ENCODE peak calls at places on chromosomes 13 and 19, in seven cellular contexts. One of them, this sample, is unnamed.

GRCh38 chr19:5057860-5058259 is 88.9 kb downstream of the KDM4B start:
- DNase-seq in left ventricle myocardium inferior: no peak
- DNase-seq in A549: peak; percentile 42
- DNase-seq in heart left ventricle: no peak
- DNase-seq in breast epithelium: no peak
- DNase-seq in mammary epithelial cell: peak; percentile 12
- DNase-seq in right lobe of liver: no peak
- DNase-seq in this sample: no peak

GRCh38 chr19:14002571-14003278 is 3.4 kb downstream of the RFX1 start:
- DNase-seq in left ventricle myocardium inferior: peak; percentile 9
- DNase-seq in A549: no peak
- DNase-seq in heart left ventricle: peak; percentile 20
- DNase-seq in breast epithelium: no peak
- DNase-seq in mammary epithelial cell: no peak
- DNase-seq in right lobe of liver: no peak
- DNase-seq in this sample: no peak

GRCh38 chr13:88751994-88752393 is 1080.8 kb downstream of the SLITRK5 start:
- DNase-seq in left ventricle myocardium inferior: no peak
- DNase-seq in A549: no peak
- DNase-seq in heart left ventricle: no peak
- DNase-seq in breast epithelium: no peak
- DNase-seq in mammary epithelial cell: no peak
- DNase-seq in right lobe of liver: no peak
- DNase-seq in this sample: no peak

GRCh38 chr13:56515441-56515840 is 625.3 kb upstream of the PRR20A start:
- DNase-seq in left ventricle myocardium inferior: no peak
- DNase-seq in A549: no peak
- DNase-seq in heart left ventricle: no peak
- DNase-seq in breast epithelium: no peak
- DNase-seq in mammary epithelial cell: peak; percentile 31
- DNase-seq in right lobe of liver: no peak
- DNase-seq in this sample: no peak

GRCh38 chr13:21228738-21229137 is 52.3 kb downstream of the MRPL57 start:
- DNase-seq in left ventricle myocardium inferior: no peak
- DNase-seq in A549: no peak
- DNase-seq in heart left ventricle: no peak
- DNase-seq in breast epithelium: no peak
- DNase-seq in mammary epithelial cell: no peak
- DNase-seq in right lobe of liver: no peak
- DNase-seq in this sample: no peak

GRCh38 chr19:18520848-18521691 is 800 bp downstream of the ELL start:
- DNase-seq in left ventricle myocardium inferior: peak; percentile 41
- DNase-seq in A549: no peak
- DNase-seq in heart left ventricle: peak; percentile 58
- DNase-seq in breast epithelium: no peak
- DNase-seq in mammary epithelial cell: no peak
- DNase-seq in right lobe of liver: peak; percentile 59
- DNase-seq in this sample: peak; percentile 66

GRCh38 chr13:100796463-100796862 is 121.9 kb upstream of the TMTC4 start:
- DNase-seq in left ventricle myocardium inferior: no peak
- DNase-seq in A549: no peak
- DNase-seq in heart left ventricle: no peak
- DNase-seq in breast epithelium: no peak
- DNase-seq in mammary epithelial cell: no peak
- DNase-seq in right lobe of liver: no peak
- DNase-seq in this sample: no peak

GRCh38 chr19:524062-524674 is 7.4 kb upstream of the CDC34 start:
- DNase-seq in left ventricle myocardium inferior: peak; percentile 38
- DNase-seq in A549: no peak
- DNase-seq in heart left ventricle: peak; percentile 58
- DNase-seq in breast epithelium: no peak
- DNase-seq in mammary epithelial cell: no peak
- DNase-seq in right lobe of liver: peak; percentile 23
- DNase-seq in this sample: no peak

GRCh38 chr13:26964278-26965057 is 203.9 kb upstream of the GPR12 start:
- DNase-seq in left ventricle myocardium inferior: no peak
- DNase-seq in A549: no peak
- DNase-seq in heart left ventricle: peak; percentile 62
- DNase-seq in breast epithelium: no peak
- DNase-seq in mammary epithelial cell: no peak
- DNase-seq in right lobe of liver: peak; percentile 67
- DNase-seq in this sample: no peak

GRCh38 chr13:30038884-30039283 is 188.5 kb upstream of the UBL3 start:
- DNase-seq in left ventricle myocardium inferior: no peak
- DNase-seq in A549: no peak
- DNase-seq in heart left ventricle: no peak
- DNase-seq in breast epithelium: no peak
- DNase-seq in mammary epithelial cell: no peak
- DNase-seq in right lobe of liver: no peak
- DNase-seq in this sample: no peak

GRCh38 chr13:40063278-40063698 is 407.8 kb downstream of the COG6 start:
- DNase-seq in left ventricle myocardium inferior: peak; percentile 17
- DNase-seq in A549: no peak
- DNase-seq in heart left ventricle: no peak
- DNase-seq in breast epithelium: peak; percentile 68
- DNase-seq in mammary epithelial cell: no peak
- DNase-seq in right lobe of liver: no peak
- DNase-seq in this sample: no peak

GRCh38 chr13:59906413-59907027 is 257.2 kb downstream of the DIAPH3 start:
- DNase-seq in left ventricle myocardium inferior: no peak
- DNase-seq in A549: peak; percentile 9
- DNase-seq in heart left ventricle: no peak
- DNase-seq in breast epithelium: no peak
- DNase-seq in mammary epithelial cell: no peak
- DNase-seq in right lobe of liver: no peak
- DNase-seq in this sample: no peak

GRCh38 chr13:102631198-102631597 is 34.4 kb downstream of the TPP2 start:
- DNase-seq in left ventricle myocardium inferior: no peak
- DNase-seq in A549: no peak
- DNase-seq in heart left ventricle: no peak
- DNase-seq in breast epithelium: no peak
- DNase-seq in mammary epithelial cell: no peak
- DNase-seq in right lobe of liver: no peak
- DNase-seq in this sample: no peak

GRCh38 chr13:110444226-110444653 is 117.3 kb downstream of the RAB20 start:
- DNase-seq in left ventricle myocardium inferior: peak; percentile 31
- DNase-seq in A549: no peak
- DNase-seq in heart left ventricle: no peak
- DNase-seq in breast epithelium: no peak
- DNase-seq in mammary epithelial cell: peak; percentile 54
- DNase-seq in right lobe of liver: no peak
- DNase-seq in this sample: peak; percentile 38

GRCh38 chr13:109945206-109945960 is 159.0 kb upstream of the IRS2 start:
- DNase-seq in left ventricle myocardium inferior: no peak
- DNase-seq in A549: peak; percentile 4
- DNase-seq in heart left ventricle: no peak
- DNase-seq in breast epithelium: no peak
- DNase-seq in mammary epithelial cell: peak; percentile 96
- DNase-seq in right lobe of liver: no peak
- DNase-seq in this sample: no peak

DNA sequence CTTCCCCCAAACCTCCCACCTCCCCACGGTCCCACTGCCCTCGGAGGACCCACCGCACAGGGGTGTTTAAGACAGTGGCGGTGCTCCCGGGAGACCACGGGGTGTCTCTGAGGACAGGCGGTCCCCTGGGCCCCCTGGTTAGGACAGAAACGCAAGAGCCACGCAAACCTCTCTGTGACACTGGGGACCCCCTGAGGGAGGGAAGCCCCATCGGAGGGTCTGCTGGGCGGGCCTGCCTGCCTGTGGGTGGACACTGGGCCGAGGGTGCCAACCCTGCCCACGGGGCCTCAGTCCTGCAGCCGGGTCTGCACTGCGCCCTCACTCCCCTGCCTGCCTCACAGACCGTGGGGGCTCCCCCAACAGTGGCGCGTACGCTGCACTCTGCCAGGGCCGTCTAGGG is 17.5 kb downstream of the MCF2L start:
- DNase-seq in left ventricle myocardium inferior: no peak
- DNase-seq in A549: no peak
- DNase-seq in heart left ventricle: no peak
- DNase-seq in breast epithelium: no peak
- DNase-seq in mammary epithelial cell: no peak
- DNase-seq in right lobe of liver: no peak
- DNase-seq in this sample: no peak
- H3K4me1 ChIP-seq in left ventricle myocardium inferior: peaks cover 84% of the 10 kb centered on the region
- H3K4me1 ChIP-seq in A549: no peaks in the 10 kb centered on the region
- H3K4me1 ChIP-seq in heart left ventricle: peaks cover 69% of the 10 kb centered on the region
- H3K4me1 ChIP-seq in breast epithelium: no peaks in the 10 kb centered on the region
- H3K4me1 ChIP-seq in mammary epithelial cell: no peaks in the 10 kb centered on the region
- H3K4me1 ChIP-seq in right lobe of liver: no peaks in the 10 kb centered on the region
- H3K4me1 ChIP-seq in this sample: no peaks in the 10 kb centered on the region

GRCh38 chr19:58128041-58128685 is 22.4 kb downstream of the ZNF329 start:
- DNase-seq in left ventricle myocardium inferior: no peak
- DNase-seq in A549: peak; percentile 32
- DNase-seq in heart left ventricle: no peak
- DNase-seq in breast epithelium: no peak
- DNase-seq in mammary epithelial cell: no peak
- DNase-seq in right lobe of liver: no peak
- DNase-seq in this sample: no peak

GRCh38 chr19:58134244-58134643 is 16.3 kb downstream of the ZNF329 start:
- DNase-seq in left ventricle myocardium inferior: no peak
- DNase-seq in A549: no peak
- DNase-seq in heart left ventricle: no peak
- DNase-seq in breast epithelium: no peak
- DNase-seq in mammary epithelial cell: no peak
- DNase-seq in right lobe of liver: no peak
- DNase-seq in this sample: no peak

GRCh38 chr19:58123354-58123753 is 25.3 kb upstream of the ZSCAN18 start:
- DNase-seq in left ventricle myocardium inferior: no peak
- DNase-seq in A549: no peak
- DNase-seq in heart left ventricle: no peak
- DNase-seq in breast epithelium: no peak
- DNase-seq in mammary epithelial cell: no peak
- DNase-seq in right lobe of liver: no peak
- DNase-seq in this sample: no peak

GRCh38 chr19:58129284-58129683 is 21.3 kb downstream of the ZNF329 start:
- DNase-seq in left ventricle myocardium inferior: no peak
- DNase-seq in A549: no peak
- DNase-seq in heart left ventricle: no peak
- DNase-seq in breast epithelium: no peak
- DNase-seq in mammary epithelial cell: no peak
- DNase-seq in right lobe of liver: no peak
- DNase-seq in this sample: no peak
- H3K4me3 ChIP-seq in left ventricle myocardium inferior: no peak overlapping the region
- H3K4me3 ChIP-seq in A549: no peak overlapping the region
- H3K4me3 ChIP-seq in heart left ventricle: no peak overlapping the region
- H3K4me3 ChIP-seq in breast epithelium: no peak overlapping the region
- H3K4me3 ChIP-seq in mammary epithelial cell: no peak overlapping the region
- H3K4me3 ChIP-seq in right lobe of liver: no peak overlapping the region
- H3K4me3 ChIP-seq in this sample: no peak overlapping the region

GRCh38 chr19:40808497-40808896 is 9.5 kb downstream of the EGLN2 start:
- DNase-seq in left ventricle myocardium inferior: no peak
- DNase-seq in A549: no peak
- DNase-seq in heart left ventricle: no peak
- DNase-seq in breast epithelium: no peak
- DNase-seq in mammary epithelial cell: no peak
- DNase-seq in right lobe of liver: no peak
- DNase-seq in this sample: no peak
- H3K4me1 ChIP-seq in left ventricle myocardium inferior: peaks cover 94% of the 10 kb centered on the region
- H3K4me1 ChIP-seq in A549: peaks cover 31% of the 10 kb centered on the region
- H3K4me1 ChIP-seq in heart left ventricle: peaks cover 93% of the 10 kb centered on the region
- H3K4me1 ChIP-seq in breast epithelium: peaks cover 15% of the 10 kb centered on the region
- H3K4me1 ChIP-seq in mammary epithelial cell: peaks cover 37% of the 10 kb centered on the region
- H3K4me1 ChIP-seq in right lobe of liver: peaks cover 25% of the 10 kb centered on the region
- H3K4me1 ChIP-seq in this sample: peaks cover 39% of the 10 kb centered on the region

GRCh38 chr13:74246398-74246975 is 112.3 kb upstream of the KLF12 start:
- DNase-seq in left ventricle myocardium inferior: peak; percentile 18
- DNase-seq in A549: no peak
- DNase-seq in heart left ventricle: peak; percentile 43
- DNase-seq in breast epithelium: no peak
- DNase-seq in mammary epithelial cell: no peak
- DNase-seq in right lobe of liver: no peak
- DNase-seq in this sample: no peak
- H3K4me3 ChIP-seq in left ventricle myocardium inferior: peak overlapping the region; percentile 39
- H3K4me3 ChIP-seq in A549: no peak overlapping the region
- H3K4me3 ChIP-seq in heart left ventricle: peak overlapping the region; percentile 30
- H3K4me3 ChIP-seq in breast epithelium: no peak overlapping the region
- H3K4me3 ChIP-seq in mammary epithelial cell: no peak overlapping the region
- H3K4me3 ChIP-seq in right lobe of liver: no peak overlapping the region
- H3K4me3 ChIP-seq in this sample: no peak overlapping the region

GRCh38 chr13:48530833-48531232 is 2.0 kb downstream of the RCBTB2 start:
- DNase-seq in left ventricle myocardium inferior: no peak
- DNase-seq in A549: no peak
- DNase-seq in heart left ventricle: no peak
- DNase-seq in breast epithelium: no peak
- DNase-seq in mammary epithelial cell: no peak
- DNase-seq in right lobe of liver: no peak
- DNase-seq in this sample: no peak
- H3K4me1 ChIP-seq in left ventricle myocardium inferior: peaks cover 39% of the 10 kb centered on the region
- H3K4me1 ChIP-seq in A549: no peaks in the 10 kb centered on the region
- H3K4me1 ChIP-seq in heart left ventricle: peaks cover 22% of the 10 kb centered on the region
- H3K4me1 ChIP-seq in breast epithelium: no peaks in the 10 kb centered on the region
- H3K4me1 ChIP-seq in mammary epithelial cell: peaks cover 13% of the 10 kb centered on the region
- H3K4me1 ChIP-seq in right lobe of liver: peaks cover 6% of the 10 kb centered on the region
- H3K4me1 ChIP-seq in this sample: no peaks in the 10 kb centered on the region

DNA sequence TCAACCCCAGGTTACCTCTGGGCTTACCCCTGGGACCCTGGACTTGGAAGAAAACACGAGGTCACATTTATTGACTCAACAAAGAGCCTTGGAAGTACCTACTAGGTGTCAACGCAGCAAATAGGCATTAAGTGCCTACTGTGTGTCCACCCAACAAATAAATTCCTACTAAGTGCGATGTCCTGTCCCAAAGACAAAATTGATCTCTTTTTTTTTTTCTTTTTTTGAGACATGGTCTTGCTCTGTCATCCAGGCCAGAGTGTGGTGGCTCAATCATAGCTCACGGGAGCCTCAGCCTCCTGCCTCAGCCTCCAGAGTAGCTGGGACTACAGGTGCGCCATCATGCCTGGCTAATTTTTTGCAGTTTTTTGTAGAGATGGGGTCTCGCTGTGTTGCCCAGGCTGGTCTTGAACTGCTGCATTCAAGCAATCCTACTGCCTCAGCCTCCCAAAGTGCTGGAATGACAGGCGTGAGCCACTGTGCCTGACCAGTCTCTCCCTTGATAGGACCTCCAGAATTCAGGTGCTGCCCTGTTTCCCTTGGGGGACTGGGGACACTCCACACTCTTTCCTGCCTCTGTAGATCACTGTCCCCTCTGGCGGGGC is 595 bp upstream of the S1PR2 start:
- DNase-seq in left ventricle myocardium inferior: no peak
- DNase-seq in A549: no peak
- DNase-seq in heart left ventricle: no peak
- DNase-seq in breast epithelium: no peak
- DNase-seq in mammary epithelial cell: no peak
- DNase-seq in right lobe of liver: no peak
- DNase-seq in this sample: no peak
- H3K4me3 ChIP-seq in left ventricle myocardium inferior: peak overlapping the region; percentile 93
- H3K4me3 ChIP-seq in A549: peak overlapping the region; percentile 95
- H3K4me3 ChIP-seq in heart left ventricle: peak overlapping the region; percentile 68
- H3K4me3 ChIP-seq in breast epithelium: peak overlapping the region; percentile 98
- H3K4me3 ChIP-seq in mammary epithelial cell: peak overlapping the region; percentile 71
- H3K4me3 ChIP-seq in right lobe of liver: peak overlapping the region; percentile 67
- H3K4me3 ChIP-seq in this sample: peak overlapping the region; percentile 57

DNA sequence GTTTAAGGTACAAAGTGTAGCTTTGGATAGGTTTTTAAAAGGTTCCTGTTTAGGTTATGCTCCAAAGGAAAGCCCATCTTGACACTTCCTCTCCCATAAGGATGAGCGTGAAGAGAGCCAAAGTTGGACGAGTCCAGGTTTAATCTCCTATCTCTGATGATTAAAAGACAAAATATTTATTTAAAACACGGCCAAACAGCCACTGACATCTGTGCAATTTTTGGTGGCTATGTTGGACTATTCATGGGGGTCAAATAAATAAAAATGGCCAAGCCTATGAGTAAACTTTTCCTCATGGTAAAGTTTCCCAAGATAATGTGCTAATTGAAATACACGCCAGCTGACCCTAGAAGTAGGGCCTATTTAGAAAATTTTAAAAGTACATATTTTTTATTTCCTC is 69.0 kb upstream of the DOCK9 start:
- DNase-seq in left ventricle myocardium inferior: no peak
- DNase-seq in A549: no peak
- DNase-seq in heart left ventricle: no peak
- DNase-seq in breast epithelium: no peak
- DNase-seq in mammary epithelial cell: no peak
- DNase-seq in right lobe of liver: no peak
- DNase-seq in this sample: no peak
- H3K4me1 ChIP-seq in left ventricle myocardium inferior: peaks cover 26% of the 10 kb centered on the region
- H3K4me1 ChIP-seq in A549: peaks cover 26% of the 10 kb centered on the region
- H3K4me1 ChIP-seq in heart left ventricle: peaks cover 11% of the 10 kb centered on the region
- H3K4me1 ChIP-seq in breast epithelium: peaks cover 5% of the 10 kb centered on the region
- H3K4me1 ChIP-seq in mammary epithelial cell: peaks cover 41% of the 10 kb centered on the region
- H3K4me1 ChIP-seq in right lobe of liver: no peaks in the 10 kb centered on the region
- H3K4me1 ChIP-seq in this sample: peaks cover 7% of the 10 kb centered on the region